ENCODE peak calls at places on chromosome 20, in ten cellular contexts. U is ovary; X is cardiac fibroblast; V is psoas muscle; D is right atrium auricular region; N is endodermal cell; R is esophagus squamous epithelium; G is HepG2; E is CD8-positive, alpha-beta memory T cell; Y is upper lobe of left lung. F is an unnamed sample.

GRCh38 chr20:35215066-35215956 is 11.2 kb upstream of the MMP24 start:
- DNase-seq in U (no peak), X (no peak), V (no peak), D (no peak), N (no peak), R (no peak), G (peak), E (no peak), Y (no peak), F (no peak)

GRCh38 chr20:23419995-23420901 is 1.0 kb downstream of the NAPB start:
- DNase-seq in U (peak), X (peak), V (peak), D (no peak), N (peak), R (no peak), G (peak), E (peak), Y (peak), F (no peak)

GRCh38 chr20:10555865-10556308 is 117.9 kb downstream of the JAG1 start:
- DNase-seq in U (no peak), X (peak), V (no peak), D (no peak), N (no peak), R (no peak), G (peak), E (no peak), Y (no peak), F (no peak)

GRCh38 chr20:40325006-40325563 is 364.0 kb downstream of the MAFB start:
- DNase-seq in U (no peak), X (no peak), V (no peak), D (no peak), N (no peak), R (no peak), G (no peak), E (no peak), Y (no peak), F (no peak)

GRCh38 chr20:56630506-56631317 is 1.6 kb downstream of the TFAP2C start:
- DNase-seq in U (no peak), X (no peak), V (no peak), D (no peak), N (peak), R (no peak), G (no peak), E (no peak), Y (no peak), F (no peak)

GRCh38 chr20:53402233-53403005 is 191.2 kb downstream of the ZNF217 start:
- DNase-seq in U (no peak), X (no peak), V (no peak), D (no peak), N (no peak), R (no peak), G (no peak), E (peak), Y (no peak), F (no peak)

GRCh38 chr20:54086444-54087134 is 16.2 kb upstream of the BCAS1 start:
- DNase-seq in U (no peak), X (peak), V (no peak), D (no peak), N (no peak), R (no peak), G (no peak), E (no peak), Y (no peak), F (no peak)

GRCh38 chr20:17966432-17967312 is 1.9 kb downstream of the SNX5 start:
- DNase-seq in U (no peak), X (peak), V (no peak), D (no peak), N (no peak), R (no peak), G (peak), E (peak), Y (no peak), F (no peak)

GRCh38 chr20:50112512-50113419 is at the start of gene UBE2V1:
- DNase-seq in U (peak), X (peak), V (peak), D (peak), N (peak), R (peak), G (peak), E (peak), Y (peak), F (peak)

DNA sequence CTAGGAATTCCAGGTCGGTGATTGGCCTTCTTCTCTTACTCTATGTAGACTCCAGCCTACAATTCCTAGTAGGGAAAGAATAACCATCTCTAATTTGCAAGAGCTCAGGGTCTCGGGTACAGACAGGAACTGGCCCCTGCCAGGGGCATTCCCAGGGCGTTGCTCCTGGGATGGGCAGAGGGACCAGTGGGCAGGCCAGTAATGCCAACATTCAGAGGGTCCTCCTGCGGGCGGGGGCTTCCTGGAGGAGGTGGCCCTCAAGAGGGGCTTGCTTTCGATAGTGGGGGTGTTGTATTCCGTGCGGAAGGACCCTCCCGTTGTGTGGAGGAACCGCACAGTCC is 129.8 kb upstream of the PRND start:
- DNase-seq in U (no peak), X (no peak), V (no peak), D (no peak), N (no peak), R (no peak), G (no peak), E (no peak), Y (no peak), F (no peak)
- H3K4me3 ChIP-seq in U (no peak), X (no peak), V (no peak), D (no peak), N (no peak), R (peak), G (peak), E (no peak), Y (no peak), F (no peak)

GRCh38 chr20:346640-347316 is at the start of gene NRSN2:
- DNase-seq in U (peak), X (peak), V (peak), D (peak), N (peak), R (no peak), G (peak), E (no peak), Y (peak), F (no peak)

GRCh38 chr20:346033-346639 is 775 bp upstream of the NRSN2 start:
- DNase-seq in U (no peak), X (no peak), V (no peak), D (no peak), N (no peak), R (no peak), G (no peak), E (no peak), Y (no peak), F (no peak)

GRCh38 chr20:348972-349841 is 2.3 kb downstream of the NRSN2 start:
- DNase-seq in U (no peak), X (no peak), V (no peak), D (no peak), N (no peak), R (no peak), G (no peak), E (no peak), Y (no peak), F (no peak)

GRCh38 chr20:347317-347639 is 367 bp downstream of the NRSN2 start:
- DNase-seq in U (no peak), X (no peak), V (no peak), D (no peak), N (no peak), R (no peak), G (no peak), E (no peak), Y (no peak), F (no peak)

GRCh38 chr20:347640-348484 is 951 bp downstream of the NRSN2 start:
- DNase-seq in U (peak), X (peak), V (peak), D (peak), N (peak), R (no peak), G (peak), E (peak), Y (peak), F (peak)
- H3K4me3 ChIP-seq in U (peak), X (peak), V (peak), D (peak), N (peak), R (peak), G (peak), E (peak), Y (peak), F (peak)

GRCh38 chr20:16729080-16729479 is 746 bp upstream of the SNRPB2 start:
- DNase-seq in U (no peak), X (no peak), V (no peak), D (no peak), N (no peak), R (no peak), G (no peak), E (no peak), Y (no peak), F (no peak)
- H3K4me3 ChIP-seq in U (peak), X (no peak), V (peak), D (peak), N (peak), R (peak), G (peak), E (peak), Y (no peak), F (peak)

DNA sequence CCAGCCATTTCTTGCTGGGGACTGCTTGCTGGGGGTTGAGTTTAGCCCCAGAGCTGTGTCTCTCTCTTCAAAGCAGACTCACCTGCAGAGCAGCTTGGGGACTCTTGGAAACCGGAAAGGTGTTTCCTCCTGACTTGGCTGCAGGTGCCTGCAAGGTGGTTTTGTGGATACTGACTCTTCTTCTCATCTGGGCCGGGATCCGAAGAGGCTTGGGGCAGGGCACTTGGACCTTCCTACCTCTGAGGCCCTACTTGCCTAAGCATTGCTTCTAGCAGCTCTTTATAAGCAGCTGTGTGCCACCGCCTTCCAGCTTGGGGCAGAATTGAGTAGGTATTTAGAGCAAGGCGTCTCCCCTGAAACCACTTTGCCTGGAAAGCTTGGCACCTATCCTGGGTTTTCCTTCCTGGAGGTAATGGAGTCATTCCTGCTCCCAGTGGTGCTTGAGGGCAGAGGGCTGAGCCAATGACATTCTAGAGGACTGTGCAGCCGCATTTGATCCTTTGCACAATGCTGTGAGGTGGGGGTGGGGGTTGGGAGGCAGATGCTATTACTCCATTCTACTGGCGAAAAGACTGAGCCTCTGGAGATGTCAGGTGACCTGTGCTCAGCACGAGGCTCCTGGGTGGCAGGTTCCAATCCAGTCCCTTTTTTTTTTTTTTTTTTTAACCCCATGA is 3.4 kb upstream of the CTSZ start:
- DNase-seq in U (no peak), X (peak), V (peak), D (peak), N (no peak), R (no peak), G (no peak), E (no peak), Y (peak), F (peak)
- H3K4me3 ChIP-seq in U (no peak), X (no peak), V (no peak), D (no peak), N (no peak), R (no peak), G (no peak), E (no peak), Y (no peak), F (no peak)

DNA sequence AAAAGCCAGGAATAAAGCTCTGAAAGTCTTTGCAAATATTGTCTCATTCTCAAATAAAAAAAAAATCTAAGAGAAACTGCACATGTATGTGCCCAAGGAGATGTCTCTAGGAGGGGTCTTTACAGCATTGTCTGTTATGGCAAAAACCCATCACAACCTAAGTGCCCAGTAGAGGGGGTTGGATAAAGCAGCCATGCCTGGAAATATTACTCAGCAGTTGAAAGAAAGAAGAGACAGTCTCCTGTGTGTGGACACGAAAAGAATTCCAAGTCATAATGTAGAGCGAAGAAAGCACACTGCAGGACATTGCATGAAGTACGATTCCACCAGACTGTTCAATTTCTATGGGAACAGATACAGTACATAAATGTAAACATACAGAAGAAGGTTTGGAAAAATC is 7.3 kb upstream of the TGM2 start:
- DNase-seq in U (no peak), X (peak), V (no peak), D (no peak), N (no peak), R (no peak), G (peak), E (no peak), Y (no peak), F (no peak)
- H3K4me3 ChIP-seq in U (no peak), X (no peak), V (no peak), D (no peak), N (no peak), R (no peak), G (no peak), E (no peak), Y (no peak), F (no peak)